ENCODE peak calls at places on chromosomes 12 and 14, in five cellular contexts. T, W, V, E and J are unnamed samples.

GRCh38 chr12:127496255-127496654 is 770.7 kb upstream of the TMEM132C start:
- DNase-seq in T (no peak), W (no peak), V (no peak), E (peak), J (no peak)

GRCh38 chr14:75968461-75968860 is 13.3 kb downstream of the TGFB3 start:
- DNase-seq in T (no peak), W (no peak), V (peak), E (no peak), J (no peak)

GRCh38 chr12:90888316-90888715 is 66.7 kb downstream of the CCER1 start:
- DNase-seq in T (no peak), W (no peak), V (no peak), E (no peak), J (no peak)

GRCh38 chr14:37870170-37870569 is 274.7 kb downstream of the TTC6 start:
- DNase-seq in T (no peak), W (no peak), V (no peak), E (no peak), J (no peak)

GRCh38 chr12:68641138-68641537 is 30.4 kb downstream of the RAP1B start:
- DNase-seq in T (no peak), W (peak), V (peak), E (no peak), J (no peak)

GRCh38 chr14:77950371-77950770 is 150.5 kb downstream of the ADCK1 start:
- DNase-seq in T (no peak), W (no peak), V (peak), E (no peak), J (no peak)

GRCh38 chr14:68784298-68784910 is 8.5 kb downstream of the ZFP36L1 start:
- DNase-seq in T (no peak), W (no peak), V (peak), E (peak), J (no peak)

GRCh38 chr12:68613209-68613904 is 2.7 kb downstream of the RAP1B start:
- DNase-seq in T (no peak), W (no peak), V (no peak), E (no peak), J (no peak)

GRCh38 chr12:118052324-118053070 is 8.5 kb downstream of the WSB2 start:
- DNase-seq in T (peak), W (no peak), V (peak), E (peak), J (no peak)

GRCh38 chr14:89407856-89408255 is 9.2 kb downstream of the FOXN3 start:
- DNase-seq in T (peak), W (no peak), V (peak), E (no peak), J (no peak)
- H3K27ac ChIP-seq in T (no peak), W (peak), V (no peak), E (no peak), J (no peak)

GRCh38 chr12:32471601-32472001 is 72.2 kb downstream of the FGD4 start:
- DNase-seq in T (peak), W (no peak), V (no peak), E (peak), J (no peak)

GRCh38 chr12:32470936-32471335 is 71.6 kb downstream of the FGD4 start:
- DNase-seq in T (no peak), W (no peak), V (no peak), E (peak), J (no peak)

GRCh38 chr12:32466187-32466586 is 66.8 kb downstream of the FGD4 start:
- DNase-seq in T (no peak), W (no peak), V (no peak), E (no peak), J (no peak)

GRCh38 chr12:32466986-32467711 is 67.8 kb downstream of the FGD4 start:
- DNase-seq in T (no peak), W (no peak), V (no peak), E (no peak), J (no peak)

DNA sequence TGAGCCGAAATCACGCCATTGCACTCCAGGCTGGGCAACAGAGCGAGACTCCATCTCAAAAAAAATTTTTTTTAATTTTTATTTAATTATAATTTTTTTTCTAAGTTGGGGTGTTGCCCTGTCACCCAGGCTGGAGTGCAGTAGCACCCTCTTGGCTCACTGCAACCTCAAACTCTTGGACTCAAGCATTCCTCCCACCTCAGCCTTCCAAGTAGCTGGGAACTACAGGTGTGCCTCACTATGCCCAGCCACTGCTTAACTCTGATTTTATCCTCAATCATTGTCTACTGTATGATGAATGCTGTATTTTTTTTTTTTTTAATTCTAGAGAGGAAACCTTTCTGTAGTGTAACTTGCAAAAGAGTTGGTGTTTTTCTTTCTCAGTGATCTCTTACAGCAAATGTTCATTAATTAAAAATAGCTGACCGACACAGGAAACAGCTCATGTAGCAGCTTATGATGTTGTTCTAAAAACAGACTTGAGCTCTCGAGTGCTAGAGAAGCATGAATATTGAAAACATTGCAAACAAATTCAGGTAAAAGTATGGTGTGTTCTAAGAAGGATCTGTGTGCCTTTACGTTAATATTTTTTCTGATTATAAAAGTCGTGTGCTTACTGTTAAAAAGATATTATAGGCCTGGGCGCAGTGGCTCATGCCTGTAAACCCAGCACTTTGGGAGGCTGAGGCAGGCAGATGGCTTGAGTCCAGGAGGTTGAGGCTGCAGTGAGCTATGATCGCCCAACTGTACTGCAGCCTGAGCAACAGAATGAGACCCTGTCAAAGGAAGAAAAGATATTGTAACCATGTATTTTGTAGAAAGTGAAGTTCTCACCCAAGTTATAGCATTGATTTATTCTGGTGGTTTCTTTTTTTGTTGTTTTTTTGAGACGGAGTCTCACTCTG is 68.9 kb downstream of the FGD4 start:
- DNase-seq in T (no peak), W (no peak), V (peak), E (peak), J (no peak)
- H3K9ac ChIP-seq in T (no peak), W (no peak), V (no peak), E (no peak), J (no peak)

GRCh38 chr12:124633269-124633953 is 66.0 kb upstream of the NCOR2 start:
- DNase-seq in T (peak), W (no peak), V (peak), E (no peak), J (no peak)
- H3K27ac ChIP-seq in T (peak), W (no peak), V (no peak), E (no peak), J (peak)

DNA sequence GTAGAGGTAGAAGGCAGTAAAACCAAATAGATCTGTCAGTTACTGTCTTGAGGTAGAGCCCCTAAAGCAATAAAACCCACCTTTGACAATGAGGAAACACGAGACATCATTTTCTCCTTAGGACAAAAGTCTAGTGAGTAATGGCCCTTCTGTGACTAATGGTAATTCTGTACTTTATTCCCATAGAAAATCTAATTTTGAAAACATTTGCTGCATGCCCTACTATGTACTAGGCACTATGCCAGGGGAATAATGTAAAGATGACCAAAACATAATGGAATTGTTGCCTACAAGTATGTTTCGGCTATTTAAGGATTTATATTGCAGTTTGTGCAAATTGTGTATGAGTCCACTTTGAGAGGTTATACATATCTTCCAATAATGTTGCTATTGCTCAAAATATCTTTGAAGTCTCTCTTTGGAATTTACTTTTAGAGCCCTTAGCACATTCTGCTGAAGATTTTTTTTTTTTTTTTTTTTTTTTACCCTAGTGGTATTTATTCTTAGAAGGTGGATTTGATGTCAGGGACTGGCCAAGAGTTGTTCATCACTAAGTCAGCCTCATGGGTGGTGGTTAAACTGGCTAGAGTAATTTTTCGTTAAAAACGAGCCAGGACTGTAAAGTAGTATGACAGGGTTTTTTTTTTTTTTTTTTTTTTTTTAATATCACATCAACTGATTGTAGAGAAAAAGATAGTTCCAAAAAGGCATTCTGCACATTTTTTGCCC is 109.7 kb downstream of the CRADD start:
- DNase-seq in T (no peak), W (no peak), V (peak), E (no peak), J (no peak)
- H3K9ac ChIP-seq in T (no peak), W (no peak), V (no peak), E (no peak), J (no peak)

DNA sequence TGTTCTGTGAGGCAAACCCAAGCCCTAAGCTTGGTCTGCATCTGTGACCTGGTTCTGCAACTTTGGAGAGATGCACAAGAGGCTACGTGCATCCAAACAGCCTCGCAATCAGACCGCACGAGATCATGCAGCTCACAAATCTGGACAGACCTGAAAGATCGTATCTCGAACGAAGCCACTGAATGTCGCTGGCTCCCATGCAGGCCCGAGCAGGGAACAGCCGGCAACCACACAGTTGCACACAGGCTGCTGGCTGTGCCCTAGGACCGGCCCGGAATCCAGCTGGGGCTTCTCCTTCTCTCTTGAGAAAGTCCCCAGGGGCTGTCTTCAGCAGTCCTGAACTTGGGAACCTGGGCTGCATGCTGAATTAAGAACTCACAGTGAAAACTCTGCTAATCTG is 27.9 kb downstream of the WNT5B start:
- DNase-seq in T (no peak), W (no peak), V (no peak), E (peak), J (no peak)
- H3K27ac ChIP-seq in T (no peak), W (no peak), V (no peak), E (no peak), J (no peak)

DNA sequence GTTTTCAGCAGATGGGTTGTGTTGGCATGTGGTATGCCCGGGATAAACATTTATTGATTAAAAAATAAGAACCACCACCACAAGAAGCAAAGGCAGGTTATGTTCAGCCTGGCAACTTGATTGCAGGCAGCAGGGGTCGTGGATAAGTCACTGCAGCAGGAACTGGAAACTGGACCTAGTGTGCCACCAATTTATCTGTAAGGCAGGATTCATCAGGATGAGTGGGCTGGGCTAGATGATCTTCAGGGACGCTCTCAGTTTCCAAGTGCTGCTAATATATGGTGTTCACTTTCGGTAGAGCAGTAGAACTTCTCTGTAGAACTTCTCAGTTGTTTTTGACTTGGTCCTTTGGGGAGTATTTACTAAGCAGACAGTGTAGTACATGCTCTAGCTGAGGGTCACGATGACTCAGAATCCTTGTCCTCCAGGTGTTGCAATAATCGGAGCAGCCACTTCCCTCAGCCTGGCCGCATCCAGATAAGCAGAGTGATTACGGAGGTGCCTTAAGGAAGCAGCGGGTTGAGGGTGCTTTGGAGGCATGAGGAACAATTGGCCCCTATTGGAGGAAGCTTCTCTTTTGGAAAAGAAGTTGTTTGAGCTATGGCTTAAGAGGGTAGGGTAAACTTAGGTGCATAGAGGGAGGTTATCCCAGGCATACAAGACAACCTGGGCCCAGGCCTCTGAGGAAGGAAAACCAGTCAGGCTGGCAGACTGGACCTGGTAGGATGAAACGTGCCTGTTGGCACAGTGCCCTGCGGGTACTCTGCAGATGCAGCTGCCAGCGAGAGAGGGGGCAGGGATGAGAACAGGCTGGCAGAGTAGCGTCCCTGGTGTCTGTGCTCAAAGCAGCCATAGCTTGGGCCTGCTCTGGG is 104.0 kb downstream of the GPR135 start:
- DNase-seq in T (peak), W (no peak), V (peak), E (peak), J (no peak)
- H3K9ac ChIP-seq in T (no peak), W (no peak), V (no peak), E (no peak), J (no peak)

DNA sequence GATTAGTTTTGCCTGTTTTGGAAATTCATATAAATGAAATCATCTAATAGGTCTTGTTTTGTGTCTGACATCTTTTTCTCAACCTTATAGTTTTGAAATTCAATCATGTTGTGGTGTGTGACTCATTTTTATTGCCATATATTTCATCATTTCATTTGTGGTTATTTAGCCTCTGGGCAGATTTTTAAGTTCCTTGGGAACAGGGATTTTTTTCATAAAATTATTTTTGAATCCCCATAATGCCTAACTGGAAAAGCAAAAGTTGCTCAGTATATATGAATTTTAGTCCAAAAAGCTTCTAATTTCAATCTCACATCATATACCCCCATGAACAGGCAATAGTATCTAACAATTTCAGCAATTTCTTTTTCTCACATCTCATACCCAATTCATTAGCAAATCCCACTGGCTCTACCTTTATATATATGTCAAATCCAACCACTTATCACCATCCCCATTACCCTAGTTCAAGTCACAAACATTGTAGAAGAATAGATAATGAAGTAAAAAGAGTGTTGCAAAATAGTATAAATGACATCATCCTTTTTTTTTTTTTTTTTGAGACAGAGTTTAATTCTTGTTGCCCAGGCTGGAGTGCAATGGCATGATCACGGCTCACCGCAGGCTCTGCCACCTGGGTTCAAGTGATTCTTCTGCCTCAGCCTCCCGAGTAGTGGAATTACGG is 2.6 kb upstream of the OR6J1 start:
- DNase-seq in T (peak), W (no peak), V (peak), E (no peak), J (peak)
- H3K27ac ChIP-seq in T (no peak), W (no peak), V (peak), E (no peak), J (peak)